ENCODE peak calls at places on chromosome 15, in nine cellular contexts. W is K562, Y is breast epithelium, I is GM12878, G is spleen, Q is right lobe of liver, A is stomach, S is esophagus squamous epithelium, D is ovary. M is an unnamed sample.
A peak's percentile ranks its signal among the peaks of the same experiment; 100 is the strongest.

GRCh38 chr15:69116391-69116790 is 44.0 kb upstream of the GLCE start:
- DNase-seq in W (peak; percentile 15), Y (no peak), A (no peak), S (no peak), Q (no peak), G (no peak), D (no peak), I (no peak), M (no peak)

GRCh38 chr15:62760506-62760905 is 282.0 kb upstream of the TPM1 start:
- DNase-seq in D (no peak), I (no peak), W (no peak), A (no peak), Y (no peak), S (no peak), Q (no peak), G (no peak), M (no peak)

GRCh38 chr15:74523982-74524381 is 17.0 kb upstream of the ARID3B start:
- DNase-seq in G (no peak), I (no peak), Y (no peak), Q (no peak), S (no peak), A (no peak), W (no peak), D (no peak), M (no peak)

GRCh38 chr15:101712078-101712477 is 12.2 kb downstream of the TARS3 start:
- DNase-seq in I (no peak), S (no peak), Y (no peak), W (no peak), D (no peak), A (no peak), Q (no peak), G (no peak), M (no peak)

GRCh38 chr15:67967871-67968423 is 86.2 kb upstream of the PIAS1 start:
- DNase-seq in Q (peak; percentile 70), A (peak; percentile 76), G (peak; percentile 87), W (peak; percentile 74), I (no peak), Y (peak; percentile 39), S (no peak), D (peak; percentile 82), M (peak; percentile 80)

GRCh38 chr15:97875513-97876285 is 84.8 kb upstream of the ARRDC4 start:
- DNase-seq in I (no peak), S (no peak), Y (no peak), Q (peak; percentile 63), G (no peak), D (no peak), W (peak; percentile 84), A (no peak), M (peak; percentile 68)

GRCh38 chr15:35719964-35720507 is 174.1 kb upstream of the DPH6 start:
- DNase-seq in I (no peak), S (no peak), Y (no peak), A (no peak), Q (no peak), W (no peak), D (no peak), G (no peak), M (no peak)

GRCh38 chr15:57654136-57654845 is 52.2 kb upstream of the POLR2M start:
- DNase-seq in S (no peak), A (no peak), G (no peak), I (no peak), W (no peak), Q (no peak), D (no peak), Y (no peak), M (no peak)

GRCh38 chr15:69462493-69463181 is 10.0 kb downstream of the RPLP1 start:
- DNase-seq in D (peak; percentile 96), S (peak; percentile 55), G (peak; percentile 98), Y (peak; percentile 96), Q (peak; percentile 96), I (peak; percentile 83), W (peak; percentile 98), A (peak; percentile 96), M (peak; percentile 97)

GRCh38 chr15:23565395-23566069 is at the start of gene MKRN3:
- DNase-seq in S (no peak), I (no peak), Q (no peak), Y (no peak), A (no peak), W (peak; percentile 93), D (no peak), G (no peak), M (peak; percentile 71)

GRCh38 chr15:59170295-59170881 is 36.3 kb upstream of the LDHAL6B start:
- DNase-seq in D (peak; percentile 28), G (peak; percentile 79), Q (peak; percentile 81), A (peak; percentile 91), S (no peak), I (no peak), Y (peak; percentile 94), W (no peak), M (no peak)

GRCh38 chr15:72835289-72835890 is 51.8 kb upstream of the ADPGK start:
- DNase-seq in Q (no peak), Y (no peak), I (no peak), G (no peak), A (no peak), D (no peak), S (no peak), W (peak; percentile 4), M (peak; percentile 17)

GRCh38 chr15:98009169-98009568 is 48.7 kb downstream of the ARRDC4 start:
- DNase-seq in D (no peak), G (no peak), A (no peak), S (no peak), Y (no peak), W (no peak), I (no peak), Q (no peak), M (no peak)

GRCh38 chr15:58243083-58243482 is 104.9 kb downstream of the AQP9 start:
- DNase-seq in W (no peak), Q (no peak), A (no peak), G (no peak), I (no peak), Y (no peak), D (no peak), S (no peak), M (no peak)

GRCh38 chr15:51917493-51917892 is 54.1 kb downstream of the LEO1 start:
- DNase-seq in G (no peak), S (no peak), I (no peak), A (no peak), W (peak; percentile 59), Y (no peak), Q (no peak), D (no peak), M (no peak)

GRCh38 chr15:62108411-62108810 is 41.6 kb downstream of the C2CD4A start:
- DNase-seq in A (no peak), Q (no peak), D (no peak), S (no peak), Y (no peak), W (no peak), I (no peak), G (no peak), M (no peak)

GRCh38 chr15:68984589-68984988 is 29.9 kb upstream of the NOX5 start:
- DNase-seq in I (no peak), D (no peak), W (no peak), A (no peak), S (no peak), Q (no peak), Y (no peak), G (no peak), M (no peak)

GRCh38 chr15:82663186-82663600 is 16.0 kb upstream of the CPEB1 start:
- DNase-seq in D (peak; percentile 67), I (no peak), A (peak; percentile 49), S (no peak), Y (no peak), G (no peak), W (peak; percentile 88), Q (no peak), M (peak; percentile 76)

DNA sequence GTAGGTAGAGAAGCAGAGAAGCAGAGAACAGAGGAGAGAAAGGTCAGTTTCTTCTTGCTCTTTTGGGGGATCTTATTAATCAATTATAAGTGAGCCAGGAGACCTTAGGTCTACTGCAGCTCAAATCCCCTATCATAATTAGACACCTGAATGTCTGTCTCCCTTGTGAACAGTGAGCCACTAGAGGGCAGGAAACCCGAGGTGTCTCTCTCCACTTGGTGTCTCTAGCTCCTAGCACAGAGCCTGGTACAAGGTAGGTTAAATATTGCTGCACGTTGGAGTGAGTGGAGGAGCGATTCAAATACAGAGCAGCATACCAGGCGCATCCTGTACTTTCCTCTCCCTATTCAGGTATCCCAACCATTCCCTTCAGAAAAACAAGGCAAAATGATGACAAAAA is 2.0 kb upstream of the ST8SIA2 start:
- DNase-seq in Y (no peak), G (no peak), A (no peak), D (no peak), W (peak; percentile 36), S (no peak), I (no peak), Q (no peak), M (no peak)
- TF ChIP-seq CTCF in Y (no peak), G (no peak), A (no peak), D (no peak), W (peak; percentile 55), S (no peak), I (peak; percentile 51), Q (peak; percentile 37), M (no peak)

DNA sequence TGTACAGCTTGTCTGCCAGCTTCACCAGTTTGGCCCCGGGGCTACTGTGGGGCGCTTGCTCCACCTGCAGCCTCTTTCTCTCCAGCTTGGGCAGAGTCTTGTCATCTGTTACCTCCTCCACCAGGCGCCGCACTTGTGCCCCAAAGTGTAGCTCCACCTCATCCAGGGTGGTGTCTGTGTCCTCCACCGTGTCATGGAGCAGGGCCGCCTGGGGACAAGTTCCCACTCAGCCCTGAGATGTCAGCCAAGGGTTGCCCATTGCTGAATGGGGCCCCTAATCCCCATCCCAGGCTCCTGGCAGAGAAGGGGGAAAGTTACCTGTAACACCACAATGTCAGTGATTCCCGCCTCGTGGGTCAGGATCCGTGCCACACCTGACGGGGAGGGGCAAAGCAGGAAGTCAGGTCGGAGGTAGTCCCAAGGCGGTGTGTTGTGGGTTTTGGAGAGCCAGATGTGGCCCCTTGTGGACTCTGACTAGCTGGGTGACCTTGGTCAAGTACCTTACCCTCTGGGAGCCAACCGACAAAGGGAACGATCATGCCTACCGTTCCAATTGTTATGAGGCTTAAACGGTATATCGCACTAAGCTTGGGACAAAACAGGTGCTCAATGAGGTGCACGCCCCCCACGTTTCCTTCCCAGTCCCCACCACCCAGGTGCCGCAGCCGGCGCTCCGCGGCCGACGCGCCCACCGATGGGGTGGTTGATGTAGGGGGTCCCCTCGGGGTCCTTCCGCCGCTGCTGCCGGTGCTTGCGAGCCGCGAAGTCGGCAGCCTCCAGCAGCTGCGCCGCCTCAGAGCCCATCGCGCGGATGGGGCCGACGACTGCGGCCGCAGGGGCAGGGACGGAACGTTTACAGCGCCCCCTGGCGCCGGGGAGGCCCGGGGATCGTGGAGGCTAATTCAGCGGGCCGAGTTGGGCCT is at the start of gene HDDC3:
- DNase-seq in I (peak; percentile 63), Y (peak; percentile 86), G (peak; percentile 98), S (peak; percentile 56), Q (peak; percentile 93), W (peak; percentile 94), A (peak; percentile 93), D (peak; percentile 92), M (peak; percentile 92)
- TF ChIP-seq POLR2A in I (peak; percentile 86), Y (peak; percentile 56), G (peak; percentile 44), S (peak; percentile 79), Q (peak; percentile 73), W (peak; percentile 89), A (no peak), D (peak; percentile 38), M (no peak)

GRCh38 chr15:25178835-25179672 is 224.3 kb downstream of the SNRPN start:
- DNase-seq in Q (peak; percentile 39), G (peak; percentile 55), Y (peak; percentile 10), I (no peak), A (peak; percentile 13), S (no peak), W (no peak), D (no peak), M (peak; percentile 4)
- H3K9me3 ChIP-seq in Q (no peaks in the 10 kb centered on the region), G (peaks cover 100% of the 10 kb centered on the region), Y (peaks cover 87% of the 10 kb centered on the region), I (no peaks in the 10 kb centered on the region), A (peaks cover 99% of the 10 kb centered on the region), S (peaks cover 61% of the 10 kb centered on the region), W (no peaks in the 10 kb centered on the region), D (no peaks in the 10 kb centered on the region), M (no peaks in the 10 kb centered on the region)

GRCh38 chr15:90049030-90049429 is 47.9 kb downstream of the ZNF710 start:
- DNase-seq in D (no peak), A (no peak), Y (no peak), W (no peak), G (no peak), Q (peak; percentile 24), I (no peak), S (no peak), M (no peak)
- TF ChIP-seq CTCF in D (no peak), A (no peak), Y (no peak), W (no peak), G (no peak), Q (no peak), I (no peak), S (no peak), M (no peak)